ENCODE peak calls at places on chromosomes 13 and 19, in nine cellular contexts. U is OCI-LY7, I is astrocyte, D is DND-41, P is neural progenitor cell, L is fibroblast of lung, C is H9, G is PC-3, M is mammary epithelial cell. W is an unnamed sample.

GRCh38 chr19:50003254-50003788 is 21.9 kb downstream of the VRK3 start:
- DNase-seq in L (peak; percentile 7), P (no peak), C (no peak), U (no peak), I (no peak), D (no peak), M (no peak), G (no peak), W (no peak)

GRCh38 chr19:28426902-28427232 is 786.1 kb downstream of the UQCRFS1 start:
- DNase-seq in G (no peak), I (peak; percentile 75), L (peak; percentile 1), M (peak; percentile 5), D (peak; percentile 28), U (peak; percentile 29), C (peak; percentile 73), P (peak; percentile 16), W (no peak)

GRCh38 chr13:52195052-52195837 is 35.8 kb upstream of the NEK3 start:
- DNase-seq in C (peak; percentile 92), G (peak; percentile 9), U (no peak), P (peak; percentile 20), D (no peak), L (peak; percentile 84), M (peak; percentile 33), I (peak; percentile 68), W (no peak)

GRCh38 chr13:28161370-28161769 is 23.0 kb downstream of the PAN3 start:
- DNase-seq in D (no peak), L (no peak), I (peak; percentile 60), G (no peak), C (peak; percentile 38), M (no peak), U (no peak), P (peak; percentile 59), W (no peak)

GRCh38 chr13:42361701-42362100 is 89.7 kb downstream of the AKAP11 start:
- DNase-seq in L (peak; percentile 12), C (no peak), P (no peak), G (no peak), M (no peak), U (no peak), I (no peak), D (no peak), W (peak; percentile 56)

GRCh38 chr13:97944396-97945029 is 9.0 kb upstream of the IPO5 start:
- DNase-seq in M (no peak), I (peak; percentile 52), C (no peak), U (no peak), L (peak; percentile 45), P (no peak), G (peak; percentile 87), D (no peak), W (no peak)

GRCh38 chr13:101401196-101401595 is 15.1 kb downstream of the NALCN start:
- DNase-seq in L (no peak), G (no peak), I (no peak), U (no peak), M (no peak), P (no peak), C (no peak), D (no peak), W (no peak)

GRCh38 chr13:59356607-59357006 is 807.1 kb downstream of the DIAPH3 start:
- DNase-seq in D (no peak), L (peak; percentile 74), C (no peak), U (no peak), I (peak; percentile 52), P (no peak), M (no peak), G (no peak), W (no peak)

GRCh38 chr19:21482863-21483276 is 22.5 kb upstream of the ZNF429 start:
- DNase-seq in I (peak; percentile 3), D (peak; percentile 62), P (peak; percentile 26), U (peak; percentile 44), G (peak; percentile 22), L (peak; percentile 48), C (peak; percentile 81), M (no peak), W (peak; percentile 82)

GRCh38 chr13:24842533-24843278 is 78.7 kb downstream of the RNF17 start:
- DNase-seq in P (no peak), I (no peak), D (no peak), U (no peak), G (no peak), L (peak; percentile 28), C (no peak), M (peak; percentile 43), W (no peak)

GRCh38 chr13:22108283-22108897 is 437.5 kb downstream of the FGF9 start:
- DNase-seq in C (no peak), I (no peak), D (no peak), L (peak; percentile 66), U (no peak), P (no peak), G (peak; percentile 1), M (no peak), W (no peak)

GRCh38 chr13:67554746-67555452 is 324.8 kb upstream of the PCDH9 start:
- DNase-seq in I (peak; percentile 65), C (no peak), M (no peak), U (no peak), D (no peak), L (peak; percentile 64), G (no peak), P (no peak), W (no peak)

GRCh38 chr19:51139299-51140018 is 2.6 kb upstream of the SIGLEC7 start:
- DNase-seq in M (no peak), G (no peak), P (no peak), C (no peak), U (no peak), I (no peak), L (no peak), D (no peak), W (no peak)

GRCh38 chr13:112790735-112791641 is 101.2 kb downstream of the ATP11A start:
- DNase-seq in P (no peak), U (no peak), M (no peak), L (no peak), I (peak; percentile 43), G (no peak), D (no peak), C (no peak), W (no peak)

GRCh38 chr13:44921931-44922758 is 67.1 kb downstream of the NUFIP1 start:
- DNase-seq in D (no peak), I (peak; percentile 100), U (no peak), M (peak; percentile 83), L (peak; percentile 100), P (no peak), G (peak; percentile 91), C (no peak), W (no peak)

GRCh38 chr13:99930925-99931324 is 40.6 kb downstream of the ZIC5 start:
- DNase-seq in G (no peak), C (no peak), I (no peak), U (no peak), M (no peak), P (no peak), D (no peak), L (no peak), W (no peak)

GRCh38 chr19:43957891-43958290 is 6.9 kb downstream of the ZNF221 start:
- DNase-seq in U (no peak), L (peak; percentile 86), I (peak; percentile 70), P (no peak), M (no peak), G (no peak), C (no peak), D (no peak), W (no peak)

GRCh38 chr19:4555657-4556561 is 3.6 kb downstream of the SEMA6B start:
- DNase-seq in C (peak; percentile 92), U (peak; percentile 28), D (peak; percentile 18), I (no peak), G (peak; percentile 72), L (no peak), P (no peak), M (no peak), W (peak; percentile 88)
- H2AFZ ChIP-seq in C (no peak overlapping the region), U (no peak overlapping the region), D (no peak overlapping the region), I (no peak overlapping the region), G (peak overlapping the region; percentile 67), L (no peak overlapping the region), P (no peak overlapping the region), M (no peak overlapping the region), W (peak overlapping the region; percentile 36)

GRCh38 chr13:49772828-49773227 is 19.7 kb downstream of the KPNA3 start:
- DNase-seq in G (no peak), L (no peak), M (no peak), U (no peak), I (no peak), D (no peak), C (no peak), P (no peak), W (no peak)
- H3K79me2 ChIP-seq in G (peaks cover 78% of the 10 kb centered on the region), L (peaks cover 42% of the 10 kb centered on the region), M (peaks cover 91% of the 10 kb centered on the region), U (peaks cover 98% of the 10 kb centered on the region), I (peaks cover 96% of the 10 kb centered on the region), D (peaks cover 100% of the 10 kb centered on the region), C (peaks cover 12% of the 10 kb centered on the region), P (peaks cover 87% of the 10 kb centered on the region), W (peaks cover 100% of the 10 kb centered on the region)

GRCh38 chr13:109743706-109744453 is 42.5 kb downstream of the IRS2 start:
- DNase-seq in C (peak; percentile 43), M (peak; percentile 91), U (peak; percentile 1), D (peak; percentile 77), P (no peak), G (peak; percentile 87), L (peak; percentile 66), I (peak; percentile 71), W (no peak)

GRCh38 chr13:109745060-109745459 is 41.3 kb downstream of the IRS2 start:
- DNase-seq in C (no peak), D (no peak), P (no peak), U (no peak), M (no peak), L (no peak), I (no peak), G (no peak), W (no peak)

GRCh38 chr13:109745702-109746101 is 40.7 kb downstream of the IRS2 start:
- DNase-seq in M (no peak), C (no peak), D (no peak), P (no peak), U (no peak), L (no peak), I (no peak), G (no peak), W (no peak)

GRCh38 chr13:109746364-109746763 is 40.0 kb downstream of the IRS2 start:
- DNase-seq in L (no peak), I (no peak), G (no peak), P (no peak), M (no peak), U (no peak), D (no peak), C (no peak), W (no peak)

GRCh38 chr13:109744512-109745051 is 41.8 kb downstream of the IRS2 start:
- DNase-seq in I (peak; percentile 41), U (no peak), D (no peak), P (no peak), C (no peak), G (peak; percentile 71), L (peak; percentile 97), M (no peak), W (no peak)
- H3K4me2 ChIP-seq in I (peak overlapping the region; percentile 71), U (no peak overlapping the region), D (peak overlapping the region; percentile 43), P (no peak overlapping the region), C (no peak overlapping the region), G (peak overlapping the region; percentile 65), L (peak overlapping the region; percentile 73), M (peak overlapping the region; percentile 57), W (no peak overlapping the region)

DNA sequence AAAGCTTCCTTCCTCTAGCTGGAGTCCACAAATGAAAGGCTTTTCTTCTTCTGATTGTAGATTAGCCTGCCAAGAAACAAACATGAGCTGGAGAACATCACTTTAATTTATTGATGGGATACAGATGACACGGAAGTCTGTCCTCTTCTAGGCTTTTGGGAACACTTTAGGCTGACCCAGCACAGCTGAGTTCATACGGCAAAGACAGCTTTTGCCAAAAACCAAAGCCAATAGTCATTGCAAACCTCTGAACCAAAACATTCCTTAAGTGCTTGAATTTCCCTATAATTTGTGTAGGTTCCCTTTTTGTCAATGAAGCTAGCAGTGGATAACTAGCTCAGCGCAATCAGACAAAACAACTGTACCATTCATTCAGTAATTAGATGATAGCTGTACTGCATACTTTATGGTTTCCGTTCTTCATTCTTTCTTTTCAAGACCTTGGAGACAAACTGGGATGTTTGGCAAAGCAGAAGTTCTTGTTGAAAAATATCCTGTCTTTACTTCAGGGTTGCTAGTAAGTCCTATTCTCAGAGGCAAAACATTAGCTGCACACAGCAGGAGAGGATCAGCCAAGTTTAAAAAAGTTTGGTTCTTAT is 95.7 kb upstream of the SPRY2 start:
- DNase-seq in L (peak; percentile 64), I (peak; percentile 24), G (no peak), D (no peak), C (no peak), M (no peak), P (no peak), U (no peak), W (no peak)
- H2AFZ ChIP-seq in L (no peak overlapping the region), I (no peak overlapping the region), G (no peak overlapping the region), D (no peak overlapping the region), C (no peak overlapping the region), M (peak overlapping the region; percentile 9), P (no peak overlapping the region), U (no peak overlapping the region), W (no peak overlapping the region)